ENCODE peak calls at places on chromosome 3, in six cellular contexts. One of them, this sample, is unnamed.

GRCh38 chr3:150300376-150300775 is 107.7 kb upstream of the TSC22D2 start:
- DNase-seq in tibial nerve: no peak
- DNase-seq in IMR-90: no peak
- DNase-seq in ovary: no peak
- DNase-seq in sigmoid colon: no peak
- DNase-seq in right lobe of liver: no peak
- DNase-seq in this sample: no peak

GRCh38 chr3:47634996-47635395 is 56.3 kb upstream of the CSPG5 start:
- DNase-seq in ovary: no peak
- DNase-seq in tibial nerve: no peak
- DNase-seq in sigmoid colon: no peak
- DNase-seq in right lobe of liver: no peak
- DNase-seq in IMR-90: no peak
- DNase-seq in this sample: no peak

GRCh38 chr3:16568532-16568931 is 36.7 kb downstream of the DAZL start:
- DNase-seq in IMR-90: no peak
- DNase-seq in tibial nerve: no peak
- DNase-seq in right lobe of liver: no peak
- DNase-seq in ovary: no peak
- DNase-seq in sigmoid colon: no peak
- DNase-seq in this sample: no peak

GRCh38 chr3:81291586-81291985 is 469.9 kb downstream of the GBE1 start:
- DNase-seq in tibial nerve: no peak
- DNase-seq in IMR-90: no peak
- DNase-seq in sigmoid colon: no peak
- DNase-seq in ovary: no peak
- DNase-seq in right lobe of liver: no peak
- DNase-seq in this sample: no peak

GRCh38 chr3:168030488-168031054 is 65.2 kb downstream of the GOLIM4 start:
- DNase-seq in tibial nerve: no peak
- DNase-seq in IMR-90: no peak
- DNase-seq in sigmoid colon: no peak
- DNase-seq in right lobe of liver: no peak
- DNase-seq in ovary: no peak
- DNase-seq in this sample: no peak

GRCh38 chr3:174644287-174644686 is 214.8 kb upstream of the NAALADL2 start:
- DNase-seq in IMR-90: no peak
- DNase-seq in tibial nerve: no peak
- DNase-seq in sigmoid colon: no peak
- DNase-seq in ovary: no peak
- DNase-seq in right lobe of liver: no peak
- DNase-seq in this sample: no peak

GRCh38 chr3:43296565-43296964 is 10.2 kb downstream of the SNRK start:
- DNase-seq in sigmoid colon: no peak
- DNase-seq in IMR-90: peak; percentile 23
- DNase-seq in ovary: no peak
- DNase-seq in tibial nerve: no peak
- DNase-seq in right lobe of liver: no peak
- DNase-seq in this sample: no peak

GRCh38 chr3:64355473-64355872 is 130.2 kb upstream of the PRICKLE2 start:
- DNase-seq in tibial nerve: no peak
- DNase-seq in right lobe of liver: no peak
- DNase-seq in sigmoid colon: no peak
- DNase-seq in ovary: peak; percentile 32
- DNase-seq in IMR-90: peak; percentile 67
- DNase-seq in this sample: no peak

GRCh38 chr3:66484106-66484857 is 16.5 kb downstream of the LRIG1 start:
- DNase-seq in sigmoid colon: no peak
- DNase-seq in tibial nerve: no peak
- DNase-seq in ovary: no peak
- DNase-seq in IMR-90: no peak
- DNase-seq in right lobe of liver: no peak
- DNase-seq in this sample: no peak

GRCh38 chr3:156388469-156389150 is 166.3 kb downstream of the SSR3 start:
- DNase-seq in sigmoid colon: no peak
- DNase-seq in ovary: no peak
- DNase-seq in right lobe of liver: no peak
- DNase-seq in IMR-90: peak; percentile 84
- DNase-seq in tibial nerve: no peak
- DNase-seq in this sample: no peak

GRCh38 chr3:148710665-148711064 is 13.0 kb downstream of the AGTR1 start:
- DNase-seq in right lobe of liver: peak; percentile 52
- DNase-seq in tibial nerve: no peak
- DNase-seq in sigmoid colon: no peak
- DNase-seq in ovary: no peak
- DNase-seq in IMR-90: no peak
- DNase-seq in this sample: no peak

GRCh38 chr3:192060160-192060783 is 599.3 kb downstream of the PYDC2 start:
- DNase-seq in IMR-90: no peak
- DNase-seq in sigmoid colon: no peak
- DNase-seq in right lobe of liver: no peak
- DNase-seq in ovary: no peak
- DNase-seq in tibial nerve: no peak
- DNase-seq in this sample: no peak

GRCh38 chr3:113329757-113330156 is 111.5 kb downstream of the CFAP44 start:
- DNase-seq in IMR-90: peak; percentile 13
- DNase-seq in sigmoid colon: no peak
- DNase-seq in tibial nerve: no peak
- DNase-seq in right lobe of liver: no peak
- DNase-seq in ovary: no peak
- DNase-seq in this sample: no peak

GRCh38 chr3:89049119-89049518 is 58.3 kb upstream of the EPHA3 start:
- DNase-seq in sigmoid colon: no peak
- DNase-seq in IMR-90: peak; percentile 11
- DNase-seq in tibial nerve: no peak
- DNase-seq in ovary: no peak
- DNase-seq in right lobe of liver: no peak
- DNase-seq in this sample: no peak

GRCh38 chr3:86814321-86814720 is 176.6 kb downstream of the VGLL3 start:
- DNase-seq in right lobe of liver: no peak
- DNase-seq in sigmoid colon: no peak
- DNase-seq in ovary: no peak
- DNase-seq in IMR-90: no peak
- DNase-seq in tibial nerve: no peak
- DNase-seq in this sample: no peak

GRCh38 chr3:9403463-9403862 is 6.0 kb downstream of the SETD5 start:
- DNase-seq in IMR-90: no peak
- DNase-seq in ovary: no peak
- DNase-seq in right lobe of liver: no peak
- DNase-seq in sigmoid colon: no peak
- DNase-seq in tibial nerve: no peak
- DNase-seq in this sample: no peak

GRCh38 chr3:188179006-188179966 is 25.3 kb downstream of the LPP start:
- DNase-seq in IMR-90: peak; percentile 92
- DNase-seq in tibial nerve: peak; percentile 68
- DNase-seq in right lobe of liver: no peak
- DNase-seq in sigmoid colon: peak; percentile 89
- DNase-seq in ovary: peak; percentile 39
- DNase-seq in this sample: peak; percentile 55

GRCh38 chr3:64398431-64398830 is 173.2 kb upstream of the PRICKLE2 start:
- DNase-seq in sigmoid colon: no peak
- DNase-seq in tibial nerve: no peak
- DNase-seq in ovary: no peak
- DNase-seq in right lobe of liver: no peak
- DNase-seq in IMR-90: peak; percentile 44
- DNase-seq in this sample: no peak

GRCh38 chr3:106819445-106819844 is 557.8 kb upstream of the CCDC54 start:
- DNase-seq in ovary: no peak
- DNase-seq in IMR-90: no peak
- DNase-seq in sigmoid colon: no peak
- DNase-seq in tibial nerve: no peak
- DNase-seq in right lobe of liver: no peak
- DNase-seq in this sample: no peak

GRCh38 chr3:12648384-12648959 is 15.4 kb downstream of the RAF1 start:
- DNase-seq in tibial nerve: no peak
- DNase-seq in right lobe of liver: no peak
- DNase-seq in IMR-90: no peak
- DNase-seq in ovary: no peak
- DNase-seq in sigmoid colon: no peak
- DNase-seq in this sample: no peak

GRCh38 chr3:87207500-87207899 is 19.6 kb upstream of the CHMP2B start:
- DNase-seq in ovary: no peak
- DNase-seq in sigmoid colon: no peak
- DNase-seq in tibial nerve: no peak
- DNase-seq in right lobe of liver: no peak
- DNase-seq in IMR-90: no peak
- DNase-seq in this sample: no peak

GRCh38 chr3:169144691-169145090 is 518.8 kb downstream of the MECOM start:
- DNase-seq in right lobe of liver: no peak
- DNase-seq in sigmoid colon: no peak
- DNase-seq in ovary: no peak
- DNase-seq in IMR-90: peak; percentile 26
- DNase-seq in tibial nerve: no peak
- DNase-seq in this sample: no peak

GRCh38 chr3:15768421-15769255 is 29.1 kb downstream of the ANKRD28 start:
- DNase-seq in tibial nerve: peak; percentile 30
- DNase-seq in ovary: peak; percentile 21
- DNase-seq in IMR-90: peak; percentile 97
- DNase-seq in right lobe of liver: no peak
- DNase-seq in sigmoid colon: no peak
- DNase-seq in this sample: no peak

GRCh38 chr3:36959821-36960220 is 15.0 kb upstream of the TRANK1 start:
- DNase-seq in tibial nerve: no peak
- DNase-seq in IMR-90: no peak
- DNase-seq in sigmoid colon: no peak
- DNase-seq in ovary: no peak
- DNase-seq in right lobe of liver: no peak
- DNase-seq in this sample: no peak

GRCh38 chr3:64454179-64454578 is 228.9 kb upstream of the PRICKLE2 start:
- DNase-seq in ovary: no peak
- DNase-seq in IMR-90: peak; percentile 85
- DNase-seq in tibial nerve: no peak
- DNase-seq in sigmoid colon: no peak
- DNase-seq in right lobe of liver: no peak
- DNase-seq in this sample: no peak

GRCh38 chr3:102941761-102942160 is 506.9 kb downstream of the ZPLD1 start:
- DNase-seq in IMR-90: no peak
- DNase-seq in tibial nerve: no peak
- DNase-seq in ovary: no peak
- DNase-seq in right lobe of liver: no peak
- DNase-seq in sigmoid colon: no peak
- DNase-seq in this sample: no peak

GRCh38 chr3:13828501-13828900 is 51.4 kb downstream of the WNT7A start:
- DNase-seq in ovary: no peak
- DNase-seq in right lobe of liver: no peak
- DNase-seq in sigmoid colon: no peak
- DNase-seq in IMR-90: no peak
- DNase-seq in tibial nerve: no peak
- DNase-seq in this sample: no peak

GRCh38 chr3:101719604-101720185 is 4.7 kb upstream of the CEP97 start:
- DNase-seq in ovary: no peak
- DNase-seq in right lobe of liver: no peak
- DNase-seq in tibial nerve: no peak
- DNase-seq in sigmoid colon: no peak
- DNase-seq in IMR-90: no peak
- DNase-seq in this sample: no peak

DNA sequence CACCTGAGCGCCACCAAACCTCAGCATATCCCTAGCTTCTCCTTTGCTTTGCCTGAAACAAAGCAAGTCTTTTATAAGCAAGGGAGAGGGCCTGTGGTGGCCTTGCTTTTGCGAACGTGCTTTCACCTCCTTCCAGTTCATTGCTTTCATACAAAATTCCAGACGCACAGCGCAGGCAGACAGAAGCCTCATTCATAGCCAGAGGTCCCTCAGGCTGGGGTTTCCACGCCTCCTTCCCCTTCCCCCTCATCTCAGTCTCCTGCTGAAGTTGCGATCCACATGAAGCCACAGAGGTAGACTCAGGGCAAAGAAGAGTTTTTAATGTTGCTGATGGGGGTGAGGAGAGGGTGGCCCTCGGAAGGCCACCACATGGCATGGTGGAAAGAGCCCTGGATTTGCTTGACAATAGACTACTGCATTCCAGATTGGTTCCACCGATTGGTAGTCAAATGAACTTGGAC is 59.4 kb upstream of the FLNB start:
- DNase-seq in IMR-90: no peak
- DNase-seq in tibial nerve: no peak
- DNase-seq in sigmoid colon: peak; percentile 64
- DNase-seq in right lobe of liver: no peak
- DNase-seq in ovary: no peak
- DNase-seq in this sample: no peak
- TF ChIP-seq POLR2A in IMR-90: no peak
- TF ChIP-seq POLR2A in tibial nerve: no peak
- TF ChIP-seq POLR2A in sigmoid colon: no peak
- TF ChIP-seq POLR2A in right lobe of liver: no peak
- TF ChIP-seq POLR2A in ovary: no peak
- TF ChIP-seq POLR2A in this sample: no peak

GRCh38 chr3:195609229-195609628 is 25.5 kb upstream of the APOD start:
- DNase-seq in IMR-90: no peak
- DNase-seq in ovary: no peak
- DNase-seq in tibial nerve: no peak
- DNase-seq in right lobe of liver: no peak
- DNase-seq in sigmoid colon: no peak
- DNase-seq in this sample: no peak
- H3K9me3 ChIP-seq in IMR-90: no peaks in the 10 kb centered on the region
- H3K9me3 ChIP-seq in ovary: no peaks in the 10 kb centered on the region
- H3K9me3 ChIP-seq in tibial nerve: no peaks in the 10 kb centered on the region
- H3K9me3 ChIP-seq in right lobe of liver: no peaks in the 10 kb centered on the region
- H3K9me3 ChIP-seq in sigmoid colon: no peaks in the 10 kb centered on the region
- H3K9me3 ChIP-seq in this sample: no peaks in the 10 kb centered on the region

GRCh38 chr3:122074621-122075265 is 19.6 kb downstream of the CD86 start:
- DNase-seq in sigmoid colon: peak; percentile 70
- DNase-seq in tibial nerve: no peak
- DNase-seq in right lobe of liver: peak; percentile 60
- DNase-seq in ovary: no peak
- DNase-seq in IMR-90: no peak
- DNase-seq in this sample: no peak
- H3K4me3 ChIP-seq in sigmoid colon: no peak overlapping the region
- H3K4me3 ChIP-seq in tibial nerve: no peak overlapping the region
- H3K4me3 ChIP-seq in right lobe of liver: no peak overlapping the region
- H3K4me3 ChIP-seq in ovary: no peak overlapping the region
- H3K4me3 ChIP-seq in IMR-90: no peak overlapping the region
- H3K4me3 ChIP-seq in this sample: no peak overlapping the region

DNA sequence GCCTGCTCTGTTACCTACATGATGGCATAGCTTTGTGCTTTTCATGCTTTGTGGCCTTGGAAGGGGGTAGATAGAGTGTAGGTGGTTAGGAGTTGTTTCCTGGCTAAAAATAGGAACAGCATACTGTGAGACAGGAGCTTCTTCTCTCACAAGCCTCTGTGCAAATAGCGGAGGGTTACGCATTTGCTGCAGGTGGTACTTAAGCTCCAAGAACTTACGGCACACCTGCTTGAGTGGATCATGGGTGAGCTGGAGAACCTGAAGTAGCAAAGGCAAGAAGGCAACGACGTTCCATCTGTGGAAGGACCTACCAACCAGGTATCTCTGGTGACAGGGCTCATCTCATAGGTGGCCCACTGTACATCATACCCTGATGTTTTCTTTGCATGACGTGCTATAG is 66.0 kb downstream of the ST6GAL1 start:
- DNase-seq in tibial nerve: no peak
- DNase-seq in right lobe of liver: no peak
- DNase-seq in sigmoid colon: no peak
- DNase-seq in IMR-90: no peak
- DNase-seq in ovary: no peak
- DNase-seq in this sample: no peak
- TF ChIP-seq POLR2A in tibial nerve: no peak
- TF ChIP-seq POLR2A in right lobe of liver: no peak
- TF ChIP-seq POLR2A in sigmoid colon: no peak
- TF ChIP-seq POLR2A in IMR-90: no peak
- TF ChIP-seq POLR2A in ovary: no peak
- TF ChIP-seq POLR2A in this sample: no peak

This sample was measured in uterus.